ENCODE peak calls at places on chromosomes 3 and 15, in six cellular contexts. One of them, this sample, is unnamed. For H3K4me1, the result is how much of the 10 kb centered on the place peaks cover.

GRCh38 chr3:169173231-169173630 is 490.3 kb downstream of the MECOM start:
- DNase-seq in endodermal cell: no peak
- DNase-seq in SJSA1: no peak
- DNase-seq in CD8-positive, alpha-beta T cell: no peak
- DNase-seq in heart left ventricle: no peak
- DNase-seq in pancreas: no peak
- DNase-seq in this sample: peak

GRCh38 chr3:129599607-129600006 is 6.9 kb downstream of the PLXND1 start:
- DNase-seq in endodermal cell: peak
- DNase-seq in pancreas: no peak
- DNase-seq in heart left ventricle: peak
- DNase-seq in CD8-positive, alpha-beta T cell: no peak
- DNase-seq in SJSA1: peak
- DNase-seq in this sample: no peak

GRCh38 chr3:58073315-58074125 is 65.3 kb downstream of the FLNB start:
- DNase-seq in endodermal cell: no peak
- DNase-seq in CD8-positive, alpha-beta T cell: no peak
- DNase-seq in SJSA1: no peak
- DNase-seq in pancreas: no peak
- DNase-seq in heart left ventricle: no peak
- DNase-seq in this sample: peak

GRCh38 chr15:101491739-101492640 is 2.5 kb upstream of the PCSK6 start:
- DNase-seq in pancreas: no peak
- DNase-seq in CD8-positive, alpha-beta T cell: no peak
- DNase-seq in SJSA1: no peak
- DNase-seq in heart left ventricle: peak
- DNase-seq in endodermal cell: peak
- DNase-seq in this sample: no peak

GRCh38 chr3:139308156-139309017 is 35.4 kb upstream of the MRPS22 start:
- DNase-seq in CD8-positive, alpha-beta T cell: no peak
- DNase-seq in endodermal cell: no peak
- DNase-seq in SJSA1: no peak
- DNase-seq in pancreas: no peak
- DNase-seq in heart left ventricle: no peak
- DNase-seq in this sample: no peak

GRCh38 chr3:70716832-70717231 is 404.4 kb upstream of the MDFIC2 start:
- DNase-seq in SJSA1: no peak
- DNase-seq in pancreas: no peak
- DNase-seq in CD8-positive, alpha-beta T cell: no peak
- DNase-seq in endodermal cell: no peak
- DNase-seq in heart left ventricle: peak
- DNase-seq in this sample: peak

GRCh38 chr3:126618021-126618420 is 36.9 kb downstream of the TXNRD3 start:
- DNase-seq in CD8-positive, alpha-beta T cell: no peak
- DNase-seq in heart left ventricle: no peak
- DNase-seq in endodermal cell: no peak
- DNase-seq in pancreas: no peak
- DNase-seq in SJSA1: no peak
- DNase-seq in this sample: no peak

GRCh38 chr3:140708815-140709214 is 31.0 kb downstream of the TRIM42 start:
- DNase-seq in CD8-positive, alpha-beta T cell: no peak
- DNase-seq in pancreas: no peak
- DNase-seq in SJSA1: no peak
- DNase-seq in heart left ventricle: no peak
- DNase-seq in endodermal cell: no peak
- DNase-seq in this sample: no peak

GRCh38 chr3:53139833-53140574 is 9.8 kb upstream of the RFT1 start:
- DNase-seq in pancreas: no peak
- DNase-seq in endodermal cell: no peak
- DNase-seq in SJSA1: no peak
- DNase-seq in CD8-positive, alpha-beta T cell: no peak
- DNase-seq in heart left ventricle: no peak
- DNase-seq in this sample: no peak

GRCh38 chr3:44965165-44965564 is 10.8 kb downstream of the ZDHHC3 start:
- DNase-seq in CD8-positive, alpha-beta T cell: no peak
- DNase-seq in heart left ventricle: no peak
- DNase-seq in SJSA1: no peak
- DNase-seq in pancreas: no peak
- DNase-seq in endodermal cell: no peak
- DNase-seq in this sample: no peak

GRCh38 chr15:29970402-29970695 is 112.4 kb upstream of the GOLGA8J start:
- DNase-seq in heart left ventricle: no peak
- DNase-seq in pancreas: no peak
- DNase-seq in SJSA1: no peak
- DNase-seq in CD8-positive, alpha-beta T cell: no peak
- DNase-seq in endodermal cell: no peak
- DNase-seq in this sample: no peak

GRCh38 chr3:129824926-129825541 is 68.5 kb downstream of the TMCC1 start:
- DNase-seq in endodermal cell: peak
- DNase-seq in CD8-positive, alpha-beta T cell: no peak
- DNase-seq in SJSA1: peak
- DNase-seq in pancreas: no peak
- DNase-seq in heart left ventricle: peak
- DNase-seq in this sample: peak

GRCh38 chr3:54863366-54863765 is 64.5 kb downstream of the LRTM1 start:
- DNase-seq in endodermal cell: no peak
- DNase-seq in heart left ventricle: no peak
- DNase-seq in CD8-positive, alpha-beta T cell: no peak
- DNase-seq in pancreas: no peak
- DNase-seq in SJSA1: peak
- DNase-seq in this sample: no peak

GRCh38 chr3:16052964-16053363 is 121.5 kb upstream of the GALNT15 start:
- DNase-seq in endodermal cell: no peak
- DNase-seq in pancreas: no peak
- DNase-seq in heart left ventricle: no peak
- DNase-seq in CD8-positive, alpha-beta T cell: no peak
- DNase-seq in SJSA1: no peak
- DNase-seq in this sample: no peak

GRCh38 chr3:16055606-16056209 is 118.8 kb upstream of the GALNT15 start:
- DNase-seq in SJSA1: no peak
- DNase-seq in CD8-positive, alpha-beta T cell: no peak
- DNase-seq in endodermal cell: no peak
- DNase-seq in heart left ventricle: no peak
- DNase-seq in pancreas: no peak
- DNase-seq in this sample: no peak

GRCh38 chr3:16048435-16049318 is 125.8 kb upstream of the GALNT15 start:
- DNase-seq in pancreas: no peak
- DNase-seq in CD8-positive, alpha-beta T cell: no peak
- DNase-seq in heart left ventricle: peak
- DNase-seq in SJSA1: peak
- DNase-seq in endodermal cell: peak
- DNase-seq in this sample: peak

GRCh38 chr3:16053794-16054193 is 120.7 kb upstream of the GALNT15 start:
- DNase-seq in heart left ventricle: no peak
- DNase-seq in SJSA1: no peak
- DNase-seq in CD8-positive, alpha-beta T cell: no peak
- DNase-seq in pancreas: no peak
- DNase-seq in endodermal cell: no peak
- DNase-seq in this sample: no peak

DNA sequence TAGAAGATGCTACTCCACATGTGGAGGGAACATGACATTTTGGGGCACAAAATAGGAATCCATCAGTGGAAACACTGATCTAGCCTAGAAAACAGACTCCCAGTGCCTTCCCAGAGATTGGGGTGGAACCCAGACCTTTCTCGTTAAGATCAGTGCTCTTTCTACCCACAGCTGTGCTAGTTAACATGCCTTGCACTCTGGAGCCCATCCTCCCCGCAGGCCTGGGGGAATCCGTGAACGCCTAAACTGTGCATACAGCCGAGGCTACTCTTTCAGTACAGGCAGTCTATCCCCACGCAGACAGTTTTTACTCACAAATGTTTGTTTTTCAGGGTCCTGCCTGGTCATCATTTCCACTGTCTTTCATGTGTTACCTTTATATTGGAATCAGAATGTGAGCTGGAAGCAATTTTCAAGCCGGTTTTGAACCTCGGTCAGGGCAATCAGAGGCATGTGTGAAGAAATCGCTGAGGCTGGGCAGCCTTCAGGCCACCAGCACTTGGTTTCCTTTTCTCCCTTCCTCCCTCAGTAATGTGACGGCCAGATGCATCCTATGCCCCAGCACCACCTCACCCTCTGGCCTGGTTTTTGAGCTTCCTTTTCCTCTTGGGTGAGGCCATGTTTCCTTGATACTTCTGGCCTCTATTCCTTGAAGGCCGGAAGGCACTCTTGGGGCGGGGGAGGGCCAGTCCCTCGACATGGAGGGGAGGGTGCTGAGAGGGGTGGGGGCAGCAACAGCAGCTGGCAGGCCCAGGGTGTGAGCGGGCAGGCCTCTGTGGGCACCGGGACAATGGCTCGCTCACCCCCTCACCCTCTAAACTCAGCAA is 123.6 kb upstream of the GALNT15 start:
- DNase-seq in CD8-positive, alpha-beta T cell: no peak
- DNase-seq in pancreas: no peak
- DNase-seq in SJSA1: no peak
- DNase-seq in heart left ventricle: peak
- DNase-seq in endodermal cell: no peak
- DNase-seq in this sample: no peak
- H3K4me1 ChIP-seq in CD8-positive, alpha-beta T cell: under half
- H3K4me1 ChIP-seq in pancreas: under half
- H3K4me1 ChIP-seq in SJSA1: under half
- H3K4me1 ChIP-seq in heart left ventricle: under half
- H3K4me1 ChIP-seq in endodermal cell: under half
- H3K4me1 ChIP-seq in this sample: under half

GRCh38 chr3:24661060-24661459 is 166.4 kb upstream of the THRB start:
- DNase-seq in SJSA1: no peak
- DNase-seq in endodermal cell: no peak
- DNase-seq in heart left ventricle: no peak
- DNase-seq in pancreas: no peak
- DNase-seq in CD8-positive, alpha-beta T cell: no peak
- DNase-seq in this sample: no peak
- H3K4me3 ChIP-seq in SJSA1: no peak
- H3K4me3 ChIP-seq in endodermal cell: no peak
- H3K4me3 ChIP-seq in heart left ventricle: no peak
- H3K4me3 ChIP-seq in pancreas: no peak
- H3K4me3 ChIP-seq in CD8-positive, alpha-beta T cell: no peak
- H3K4me3 ChIP-seq in this sample: no peak

GRCh38 chr3:171807129-171807675 is 3.1 kb downstream of the PLD1 start:
- DNase-seq in heart left ventricle: no peak
- DNase-seq in SJSA1: no peak
- DNase-seq in pancreas: no peak
- DNase-seq in CD8-positive, alpha-beta T cell: no peak
- DNase-seq in endodermal cell: no peak
- DNase-seq in this sample: no peak
- H3K4me1 ChIP-seq in heart left ventricle: under half
- H3K4me1 ChIP-seq in SJSA1: half or more
- H3K4me1 ChIP-seq in pancreas: under half
- H3K4me1 ChIP-seq in CD8-positive, alpha-beta T cell: under half
- H3K4me1 ChIP-seq in endodermal cell: under half
- H3K4me1 ChIP-seq in this sample: under half

GRCh38 chr15:59369597-59369996 is 3.1 kb downstream of the MYO1E start:
- DNase-seq in CD8-positive, alpha-beta T cell: no peak
- DNase-seq in pancreas: no peak
- DNase-seq in endodermal cell: no peak
- DNase-seq in heart left ventricle: no peak
- DNase-seq in SJSA1: no peak
- DNase-seq in this sample: no peak

GRCh38 chr15:59367022-59367451 is 5.6 kb downstream of the MYO1E start:
- DNase-seq in pancreas: no peak
- DNase-seq in heart left ventricle: no peak
- DNase-seq in SJSA1: no peak
- DNase-seq in CD8-positive, alpha-beta T cell: no peak
- DNase-seq in endodermal cell: no peak
- DNase-seq in this sample: no peak

GRCh38 chr15:59373215-59373614 is 544 bp upstream of the MYO1E start:
- DNase-seq in endodermal cell: no peak
- DNase-seq in heart left ventricle: no peak
- DNase-seq in pancreas: no peak
- DNase-seq in CD8-positive, alpha-beta T cell: no peak
- DNase-seq in SJSA1: no peak
- DNase-seq in this sample: no peak

GRCh38 chr15:59372352-59373211 is at the start of gene MYO1E:
- DNase-seq in endodermal cell: peak
- DNase-seq in heart left ventricle: peak
- DNase-seq in CD8-positive, alpha-beta T cell: no peak
- DNase-seq in pancreas: peak
- DNase-seq in SJSA1: peak
- DNase-seq in this sample: peak

GRCh38 chr15:59371458-59372351 is 966 bp downstream of the MYO1E start:
- DNase-seq in pancreas: peak
- DNase-seq in SJSA1: no peak
- DNase-seq in heart left ventricle: peak
- DNase-seq in endodermal cell: peak
- DNase-seq in CD8-positive, alpha-beta T cell: no peak
- DNase-seq in this sample: peak
- H3K4me3 ChIP-seq in pancreas: peak
- H3K4me3 ChIP-seq in SJSA1: peak
- H3K4me3 ChIP-seq in heart left ventricle: peak
- H3K4me3 ChIP-seq in endodermal cell: peak
- H3K4me3 ChIP-seq in CD8-positive, alpha-beta T cell: peak
- H3K4me3 ChIP-seq in this sample: peak

GRCh38 chr15:39882602-39883001 is 37.5 kb downstream of the GPR176 start:
- DNase-seq in CD8-positive, alpha-beta T cell: no peak
- DNase-seq in heart left ventricle: no peak
- DNase-seq in pancreas: no peak
- DNase-seq in SJSA1: no peak
- DNase-seq in endodermal cell: no peak
- DNase-seq in this sample: no peak
- H3K4me1 ChIP-seq in CD8-positive, alpha-beta T cell: under half
- H3K4me1 ChIP-seq in heart left ventricle: under half
- H3K4me1 ChIP-seq in pancreas: under half
- H3K4me1 ChIP-seq in SJSA1: under half
- H3K4me1 ChIP-seq in endodermal cell: under half
- H3K4me1 ChIP-seq in this sample: under half

GRCh38 chr15:65804252-65804931 is 12.3 kb upstream of the DENND4A start:
- DNase-seq in heart left ventricle: no peak
- DNase-seq in SJSA1: no peak
- DNase-seq in pancreas: no peak
- DNase-seq in endodermal cell: no peak
- DNase-seq in CD8-positive, alpha-beta T cell: no peak
- DNase-seq in this sample: no peak
- H3K4me3 ChIP-seq in heart left ventricle: no peak
- H3K4me3 ChIP-seq in SJSA1: no peak
- H3K4me3 ChIP-seq in pancreas: no peak
- H3K4me3 ChIP-seq in endodermal cell: no peak
- H3K4me3 ChIP-seq in CD8-positive, alpha-beta T cell: no peak
- H3K4me3 ChIP-seq in this sample: no peak

GRCh38 chr3:78878789-78879515 is 888.8 kb downstream of the ROBO1 start:
- DNase-seq in CD8-positive, alpha-beta T cell: no peak
- DNase-seq in endodermal cell: no peak
- DNase-seq in pancreas: no peak
- DNase-seq in SJSA1: no peak
- DNase-seq in heart left ventricle: no peak
- DNase-seq in this sample: no peak
- H3K4me1 ChIP-seq in CD8-positive, alpha-beta T cell: under half
- H3K4me1 ChIP-seq in endodermal cell: under half
- H3K4me1 ChIP-seq in pancreas: under half
- H3K4me1 ChIP-seq in SJSA1: under half
- H3K4me1 ChIP-seq in heart left ventricle: under half
- H3K4me1 ChIP-seq in this sample: under half